ENCODE peak calls at places on chromosome 1, in four cellular contexts. D is central memory CD4-positive, alpha-beta T cell; Z is endodermal cell; B is HEK293T. C is an unnamed sample.
A peak's percentile ranks its signal among the peaks of the same experiment; 100 is the strongest.

GRCh38 chr1:45583264-45583665 is 576 bp upstream of the NASP start:
- DNase-seq in D (peak; percentile 94), Z (peak; percentile 97), B (peak; percentile 98), C (peak; percentile 96)

GRCh38 chr1:172390620-172391491 is 29.6 kb upstream of the C1orf105 start:
- DNase-seq in D (no peak), Z (peak; percentile 64), B (no peak), C (no peak)

GRCh38 chr1:8816306-8816705 is 1.1 kb downstream of the RERE start:
- DNase-seq in D (no peak), Z (no peak), B (no peak), C (no peak)

GRCh38 chr1:192518700-192519099 is 56.9 kb upstream of the RGS1 start:
- DNase-seq in D (no peak), Z (no peak), B (no peak), C (no peak)

GRCh38 chr1:151047591-151047924 is at the start of gene C1orf56:
- DNase-seq in D (peak; percentile 40), Z (peak; percentile 90), B (peak; percentile 85), C (no peak)

GRCh38 chr1:115727706-115728249 is 40.7 kb downstream of the CASQ2 start:
- DNase-seq in D (no peak), Z (peak; percentile 51), B (no peak), C (no peak)

GRCh38 chr1:15701784-15702183 is 17.7 kb downstream of the PLEKHM2 start:
- DNase-seq in D (no peak), Z (no peak), B (no peak), C (no peak)

GRCh38 chr1:202791102-202791747 is 17.0 kb downstream of the KDM5B start:
- DNase-seq in D (no peak), Z (no peak), B (no peak), C (no peak)

GRCh38 chr1:39933956-39934941 is 20.7 kb upstream of the MFSD2A start:
- DNase-seq in D (no peak), Z (no peak), B (no peak), C (no peak)

GRCh38 chr1:246039585-246039984 is 467.5 kb downstream of the SMYD3 start:
- DNase-seq in D (no peak), Z (no peak), B (no peak), C (no peak)

GRCh38 chr1:36115931-36116330 is 9.1 kb downstream of the COL8A2 start:
- DNase-seq in D (no peak), Z (no peak), B (no peak), C (no peak)

GRCh38 chr1:164611754-164612642 is 53.0 kb downstream of the PBX1 start:
- DNase-seq in D (no peak), Z (peak; percentile 71), B (peak; percentile 84), C (no peak)

GRCh38 chr1:46224966-46225365 is 21.8 kb downstream of the LURAP1 start:
- DNase-seq in D (no peak), Z (no peak), B (no peak), C (no peak)

C was measured in naive thymus-derived CD4-positive, alpha-beta T cell.